ENCODE peak calls at places on chromosomes 3 and 15, in eight cellular contexts. E, D, T, J, F, Y, H and M are unnamed samples.

GRCh38 chr3:53158700-53159414 is 2.2 kb upstream of the PRKCD start:
- DNase-seq in T (no peak), D (no peak), Y (no peak), J (no peak), F (no peak), E (no peak), H (no peak), M (peak; percentile 16)

GRCh38 chr3:147392083-147392916 is 14.0 kb downstream of the ZIC4 start:
- DNase-seq in H (peak; percentile 87), F (peak; percentile 93), T (peak; percentile 75), J (no peak), Y (no peak), D (peak; percentile 52), E (no peak), M (peak; percentile 42)

GRCh38 chr3:7999363-7999762 is 502.3 kb upstream of the LMCD1 start:
- DNase-seq in E (no peak), F (peak; percentile 61), J (no peak), T (no peak), H (peak; percentile 5), D (no peak), Y (no peak), M (no peak)

GRCh38 chr15:97960364-97961066 is at the start of gene ARRDC4:
- DNase-seq in D (peak; percentile 94), F (peak; percentile 100), H (peak; percentile 100), T (peak; percentile 98), Y (peak; percentile 100), E (peak; percentile 94), J (peak; percentile 99), M (peak; percentile 100)

GRCh38 chr3:183537295-183537730 is 18.2 kb downstream of the KLHL6 start:
- DNase-seq in T (no peak), F (no peak), D (no peak), J (peak; percentile 67), H (peak; percentile 90), Y (peak; percentile 71), E (no peak), M (peak; percentile 22)

GRCh38 chr3:11724615-11725339 is 81.1 kb upstream of the VGLL4 start:
- DNase-seq in Y (no peak), D (no peak), T (no peak), H (no peak), F (no peak), J (no peak), E (no peak), M (no peak)

GRCh38 chr15:67731112-67731761 is 94.1 kb upstream of the SKOR1 start:
- DNase-seq in D (no peak), E (no peak), T (no peak), F (no peak), Y (no peak), J (no peak), H (peak; percentile 17), M (no peak)

GRCh38 chr3:57582470-57583168 is 14.5 kb downstream of the ARF4 start:
- DNase-seq in E (no peak), J (no peak), T (no peak), D (no peak), Y (no peak), F (peak; percentile 48), H (peak; percentile 30), M (no peak)

GRCh38 chr3:171811913-171812321 is 1.6 kb upstream of the PLD1 start:
- DNase-seq in T (no peak), H (peak; percentile 86), Y (no peak), E (no peak), D (no peak), F (no peak), J (no peak), M (peak; percentile 91)

GRCh38 chr3:88219138-88219792 is 69.5 kb downstream of the C3orf38 start:
- DNase-seq in Y (no peak), H (peak; percentile 88), T (peak; percentile 55), E (no peak), D (peak; percentile 62), F (peak; percentile 80), J (no peak), M (peak; percentile 54)

GRCh38 chr15:93982226-93982641 is 249.1 kb upstream of the MCTP2 start:
- DNase-seq in H (no peak), F (no peak), E (no peak), Y (no peak), D (no peak), J (no peak), T (no peak), M (peak; percentile 50)

GRCh38 chr3:13884851-13885703 is 5.2 kb upstream of the WNT7A start:
- DNase-seq in D (no peak), Y (peak; percentile 60), E (peak; percentile 73), T (peak; percentile 72), F (peak; percentile 75), H (peak; percentile 18), J (no peak), M (no peak)

GRCh38 chr3:152087153-152087552 is 181.6 kb upstream of the MBNL1 start:
- DNase-seq in F (no peak), Y (no peak), T (no peak), J (no peak), E (no peak), H (no peak), D (no peak), M (peak; percentile 17)

GRCh38 chr3:167305340-167305739 is 74.8 kb downstream of the ZBBX start:
- DNase-seq in T (no peak), E (no peak), D (no peak), Y (no peak), H (no peak), F (no peak), J (no peak), M (no peak)

GRCh38 chr15:59413577-59413976 is 24.4 kb upstream of the FAM81A start:
- DNase-seq in Y (no peak), T (no peak), E (no peak), H (no peak), D (no peak), F (no peak), J (no peak), M (no peak)

GRCh38 chr15:59218099-59218498 is 11.5 kb downstream of the LDHAL6B start:
- DNase-seq in T (no peak), F (no peak), H (no peak), D (no peak), J (no peak), Y (no peak), E (no peak), M (no peak)

GRCh38 chr3:27993061-27993460 is 248.4 kb upstream of the CMC1 start:
- DNase-seq in Y (no peak), J (no peak), D (no peak), F (no peak), H (no peak), T (no peak), E (no peak), M (no peak)

GRCh38 chr3:194330579-194330978 is 20.5 kb downstream of the CPN2 start:
- DNase-seq in H (no peak), J (no peak), F (no peak), E (no peak), Y (no peak), D (no peak), T (no peak), M (peak; percentile 74)

GRCh38 chr15:60096157-60096556 is 92.0 kb downstream of the FOXB1 start:
- DNase-seq in Y (no peak), H (peak; percentile 41), D (no peak), F (no peak), E (no peak), J (no peak), T (no peak), M (no peak)

GRCh38 chr3:182796310-182796709 is 3.0 kb downstream of the ATP11B start:
- DNase-seq in D (no peak), T (no peak), H (no peak), F (no peak), Y (no peak), E (no peak), J (no peak), M (no peak)

GRCh38 chr3:149307435-149307783 is 26.0 kb downstream of the TM4SF18 start:
- DNase-seq in Y (no peak), E (no peak), F (no peak), J (no peak), H (no peak), D (no peak), T (no peak), M (no peak)

GRCh38 chr15:73283341-73283962 is 85.3 kb downstream of the HCN4 start:
- DNase-seq in F (no peak), H (no peak), E (no peak), D (no peak), T (no peak), J (no peak), Y (no peak), M (no peak)

GRCh38 chr15:73287019-73287418 is 81.7 kb downstream of the HCN4 start:
- DNase-seq in E (no peak), Y (no peak), T (no peak), H (peak; percentile 16), J (no peak), F (no peak), D (no peak), M (no peak)

GRCh38 chr15:73286356-73286755 is 82.4 kb downstream of the HCN4 start:
- DNase-seq in Y (no peak), E (no peak), J (no peak), D (no peak), H (peak; percentile 37), F (no peak), T (no peak), M (peak; percentile 9)

GRCh38 chr15:73282567-73283200 is 86.1 kb downstream of the HCN4 start:
- DNase-seq in T (no peak), D (no peak), F (no peak), Y (no peak), E (no peak), J (no peak), H (no peak), M (no peak)

GRCh38 chr15:73284073-73284472 is 84.7 kb downstream of the HCN4 start:
- DNase-seq in J (no peak), T (no peak), E (no peak), H (peak; percentile 59), F (no peak), D (no peak), Y (no peak), M (peak; percentile 45)
- TF ChIP-seq CTCF in J (peak; percentile 27), T (no peak), E (no peak), H (peak; percentile 45), F (no peak), D (peak; percentile 38), Y (no peak), M (peak; percentile 35)

GRCh38 chr15:71780349-71780976 is 29.9 kb upstream of the NR2E3 start:
- DNase-seq in E (no peak), H (peak; percentile 83), T (peak; percentile 41), F (peak; percentile 79), J (no peak), D (peak; percentile 23), Y (no peak), M (peak; percentile 81)
- TF ChIP-seq CTCF in E (peak; percentile 85), H (peak; percentile 80), T (peak; percentile 85), F (peak; percentile 86), J (peak; percentile 61), D (peak; percentile 84), Y (peak; percentile 75), M (peak; percentile 82)

GRCh38 chr3:100089802-100090668 is 24.3 kb downstream of the FILIP1L start:
- DNase-seq in F (peak; percentile 57), J (no peak), Y (no peak), T (no peak), E (no peak), D (peak; percentile 15), H (peak; percentile 81), M (peak; percentile 72)
- TF ChIP-seq CTCF in F (peak; percentile 69), J (peak; percentile 67), Y (peak; percentile 23), T (peak; percentile 20), E (no peak), D (peak; percentile 63), H (peak; percentile 82), M (peak; percentile 84)

DNA sequence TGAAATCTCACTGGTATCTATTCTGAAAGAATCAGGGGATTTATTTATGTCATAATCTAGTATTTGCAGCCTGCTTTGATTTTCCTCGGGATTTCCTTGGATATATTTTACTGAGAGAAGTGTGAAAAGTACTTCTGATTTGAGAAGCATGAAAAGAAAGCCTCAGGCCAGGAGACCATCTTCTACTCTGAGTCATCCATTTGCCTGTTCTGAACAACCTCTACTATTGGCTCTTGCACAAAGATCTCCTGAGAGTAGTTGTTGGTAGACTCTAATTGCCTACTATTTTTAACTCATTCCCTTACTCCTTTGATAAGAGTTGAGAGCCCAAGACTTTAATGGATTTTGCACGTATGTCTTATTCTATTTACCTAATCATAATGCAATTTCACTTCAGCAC is 318.9 kb downstream of the BCHE start:
- DNase-seq in Y (no peak), F (no peak), D (no peak), H (no peak), J (no peak), E (no peak), T (no peak), M (peak; percentile 13)
- TF ChIP-seq CTCF in Y (no peak), F (no peak), D (no peak), H (no peak), J (no peak), E (no peak), T (no peak), M (no peak)